ENCODE peak calls at places on chromosome 17, in seven cellular contexts. K, N, F, X, I, L and V are unnamed samples.

GRCh38 chr17:50841949-50842354 is 6.6 kb downstream of the WFIKKN2 start:
- DNase-seq in K (peak), N (no peak), F (peak), X (no peak), I (peak), L (peak), V (peak)

GRCh38 chr17:46184696-46185095 is 8.5 kb downstream of the KANSL1 start:
- DNase-seq in K (no peak), N (no peak), F (no peak), X (peak), I (no peak), L (no peak), V (no peak)

GRCh38 chr17:290121-290521 is 62.5 kb downstream of the RPH3AL start:
- DNase-seq in K (no peak), N (no peak), F (no peak), X (peak), I (no peak), L (peak), V (no peak)

GRCh38 chr17:69757794-69758430 is 317.1 kb upstream of the KCNJ16 start:
- DNase-seq in K (peak), N (peak), F (no peak), X (no peak), I (no peak), L (no peak), V (peak)

GRCh38 chr17:77409282-77410161 is 268.8 kb downstream of the SEC14L1 start:
- DNase-seq in K (peak), N (no peak), F (no peak), X (peak), I (peak), L (no peak), V (peak)

GRCh38 chr17:50265212-50265611 is 9.1 kb upstream of the TMEM92 start:
- DNase-seq in K (no peak), N (no peak), F (no peak), X (no peak), I (no peak), L (peak), V (no peak)

GRCh38 chr17:7495906-7496434 is 11.8 kb downstream of the POLR2A start:
- DNase-seq in K (no peak), N (no peak), F (no peak), X (peak), I (no peak), L (peak), V (no peak)

GRCh38 chr17:6994666-6995246 is 1.1 kb upstream of the ALOX12 start:
- DNase-seq in K (peak), N (no peak), F (no peak), X (no peak), I (no peak), L (no peak), V (no peak)

GRCh38 chr17:45353047-45353446 is 36.2 kb upstream of the MAP3K14 start:
- DNase-seq in K (no peak), N (no peak), F (no peak), X (no peak), I (no peak), L (peak), V (no peak)

GRCh38 chr17:13544755-13545154 is 57.0 kb downstream of the HS3ST3A1 start:
- DNase-seq in K (peak), N (no peak), F (no peak), X (no peak), I (no peak), L (no peak), V (no peak)

GRCh38 chr17:73705594-73705993 is 61.3 kb upstream of the SDK2 start:
- DNase-seq in K (peak), N (peak), F (no peak), X (no peak), I (peak), L (no peak), V (peak)

GRCh38 chr17:5362162-5362811 is 57.2 kb downstream of the NUP88 start:
- DNase-seq in K (no peak), N (no peak), F (no peak), X (no peak), I (no peak), L (no peak), V (no peak)
- H3K4me3 ChIP-seq in K (no peak), N (no peak), F (no peak), X (no peak), I (no peak), L (no peak), V (no peak)

DNA sequence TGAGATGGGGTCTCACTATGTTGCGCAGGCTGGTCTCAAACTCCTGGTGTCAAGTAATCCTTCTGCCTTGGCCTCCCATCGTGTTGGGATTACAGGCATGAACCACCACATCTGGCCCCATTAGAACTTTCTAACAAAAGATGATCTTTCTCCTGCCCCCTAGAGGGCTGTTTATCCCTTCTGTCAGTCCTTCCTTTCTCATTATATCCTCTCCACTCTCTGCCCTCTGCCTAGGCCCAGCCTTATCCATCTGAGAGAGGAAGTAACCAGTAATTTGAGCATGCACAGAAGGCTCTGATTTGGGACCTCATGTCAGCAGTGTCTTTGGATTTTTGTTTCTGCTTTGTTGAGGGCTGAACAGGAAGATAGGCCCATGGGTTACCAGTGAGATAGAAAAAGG is 4.4 kb upstream of the DHX40 start:
- DNase-seq in K (peak), N (no peak), F (no peak), X (no peak), I (no peak), L (no peak), V (peak)
- TF ChIP-seq CTCF in K (peak), N (peak), F (peak), X (no peak), I (peak), L (no peak), V (peak)

DNA sequence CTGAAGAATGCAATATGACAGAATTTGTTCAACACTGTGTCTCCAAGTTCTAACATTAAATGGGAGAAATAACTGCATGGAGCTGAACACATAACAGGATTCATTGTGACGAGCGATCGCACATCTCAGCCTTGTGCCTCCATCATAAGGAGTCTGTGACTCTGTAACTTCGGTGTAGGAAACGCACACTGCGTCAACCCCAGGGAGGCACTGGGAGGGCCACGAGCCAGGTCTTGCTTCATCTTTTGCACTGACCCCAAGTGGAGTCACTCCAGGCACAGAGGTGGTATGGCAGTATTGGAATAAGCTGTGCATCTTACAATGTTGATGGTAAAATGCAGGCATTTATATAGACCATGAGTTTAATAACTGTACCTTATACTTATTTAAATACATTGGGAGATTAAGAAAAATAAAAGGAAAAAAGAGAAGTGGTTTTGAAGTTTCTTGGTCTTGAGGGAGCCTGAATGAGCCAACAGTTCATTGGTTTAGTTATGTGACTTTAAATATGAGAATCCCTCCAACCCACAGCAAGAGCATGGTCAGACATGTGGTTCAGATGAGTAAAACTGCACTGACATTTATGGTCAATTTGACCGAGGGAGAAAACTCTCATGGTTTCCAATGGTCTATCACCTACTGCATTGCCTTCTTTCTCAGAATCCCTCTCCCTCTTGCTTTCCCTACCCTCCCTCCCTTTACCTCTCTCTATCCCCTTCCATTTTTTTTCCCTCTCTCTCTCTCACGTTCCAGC is 5.7 kb upstream of the PMP22 start:
- DNase-seq in K (no peak), N (no peak), F (no peak), X (no peak), I (no peak), L (no peak), V (no peak)
- H3K4me3 ChIP-seq in K (no peak), N (no peak), F (no peak), X (no peak), I (no peak), L (no peak), V (no peak)

GRCh38 chr17:2592974-2593845 is at the start of gene PAFAH1B1:
- DNase-seq in K (peak), N (no peak), F (peak), X (peak), I (peak), L (peak), V (peak)
- TF ChIP-seq CTCF in K (peak), N (peak), F (no peak), X (no peak), I (no peak), L (peak), V (no peak)

DNA sequence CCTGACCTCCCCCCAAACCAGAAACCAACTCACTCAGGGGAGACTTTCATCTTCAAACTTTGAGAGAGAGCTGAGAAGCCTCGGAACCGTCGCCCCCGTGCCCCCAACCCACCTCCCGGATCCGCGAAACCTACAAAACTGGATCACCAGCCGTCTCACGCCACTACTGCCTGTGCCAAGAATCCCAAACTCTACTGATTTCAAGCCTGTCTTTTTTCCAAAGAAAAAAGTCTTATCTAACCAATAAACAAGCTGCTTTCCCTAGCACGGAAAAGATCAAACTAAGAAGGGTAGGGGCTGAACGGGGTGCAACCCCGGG is 2.0 kb downstream of the AXIN2 start:
- DNase-seq in K (no peak), N (no peak), F (no peak), X (no peak), I (no peak), L (no peak), V (no peak)
- H3K4me3 ChIP-seq in K (peak), N (peak), F (peak), X (peak), I (peak), L (no peak), V (peak)

GRCh38 chr17:31754239-31754945 is 104.7 kb downstream of the COPRS start:
- DNase-seq in K (peak), N (peak), F (no peak), X (no peak), I (no peak), L (no peak), V (peak)

GRCh38 chr17:31753011-31753410 is 106.0 kb downstream of the COPRS start:
- DNase-seq in K (no peak), N (no peak), F (no peak), X (no peak), I (no peak), L (no peak), V (no peak)

DNA sequence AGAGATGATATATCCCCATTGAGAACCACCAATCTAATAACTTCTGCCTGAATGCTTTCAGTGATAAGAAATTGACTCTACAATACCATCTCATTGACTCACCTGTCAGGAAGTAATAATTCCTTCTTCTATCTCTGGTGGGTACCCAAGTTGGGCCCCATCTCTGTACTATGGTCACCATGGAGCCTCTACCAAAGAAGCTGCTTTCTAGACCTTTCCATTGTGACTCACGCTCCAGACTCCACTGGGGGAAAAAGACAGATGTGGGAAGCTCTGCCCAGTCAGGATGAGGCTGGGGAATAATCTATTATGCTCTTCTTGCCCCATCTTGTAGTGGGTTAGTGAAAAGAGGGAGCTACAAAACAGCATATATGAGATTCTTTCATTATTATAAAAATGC is 100.4 kb downstream of the COPRS start:
- DNase-seq in K (peak), N (no peak), F (no peak), X (no peak), I (no peak), L (no peak), V (peak)
- TF ChIP-seq CTCF in K (no peak), N (no peak), F (no peak), X (no peak), I (no peak), L (no peak), V (no peak)